ENCODE peak calls at places on chromosomes 16 and 17, in five cellular contexts. One of them, this sample, is unnamed.

GRCh38 chr17:45432405-45433113 is at the start of gene ARHGAP27:
- DNase-seq in IMR-90: no peak
- DNase-seq in HepG2: no peak
- DNase-seq in K562: no peak
- DNase-seq in A549: no peak
- DNase-seq in this sample: peak

GRCh38 chr17:41518789-41519449 is at the start of gene KRT15:
- DNase-seq in IMR-90: peak
- DNase-seq in HepG2: no peak
- DNase-seq in K562: no peak
- DNase-seq in A549: no peak
- DNase-seq in this sample: no peak

GRCh38 chr17:69967910-69968411 is 107.1 kb upstream of the KCNJ16 start:
- DNase-seq in IMR-90: peak
- DNase-seq in HepG2: no peak
- DNase-seq in K562: no peak
- DNase-seq in A549: no peak
- DNase-seq in this sample: no peak

GRCh38 chr17:47131761-47132160 is 57.3 kb downstream of the CDC27 start:
- DNase-seq in IMR-90: peak
- DNase-seq in HepG2: no peak
- DNase-seq in K562: no peak
- DNase-seq in A549: peak
- DNase-seq in this sample: no peak

GRCh38 chr17:11300738-11301137 is 59.7 kb downstream of the SHISA6 start:
- DNase-seq in IMR-90: no peak
- DNase-seq in HepG2: no peak
- DNase-seq in K562: no peak
- DNase-seq in A549: no peak
- DNase-seq in this sample: no peak

GRCh38 chr17:8552582-8553320 is 77.8 kb downstream of the MYH10 start:
- DNase-seq in IMR-90: peak
- DNase-seq in HepG2: no peak
- DNase-seq in K562: no peak
- DNase-seq in A549: no peak
- DNase-seq in this sample: no peak

GRCh38 chr17:77528516-77529327 is 388.0 kb downstream of the SEC14L1 start:
- DNase-seq in IMR-90: no peak
- DNase-seq in HepG2: no peak
- DNase-seq in K562: no peak
- DNase-seq in A549: no peak
- DNase-seq in this sample: peak

GRCh38 chr17:48150602-48151001 is 43.0 kb downstream of the SNX11 start:
- DNase-seq in IMR-90: no peak
- DNase-seq in HepG2: no peak
- DNase-seq in K562: no peak
- DNase-seq in A549: no peak
- DNase-seq in this sample: no peak

GRCh38 chr16:49924078-49924477 is 68.2 kb upstream of the ZNF423 start:
- DNase-seq in IMR-90: no peak
- DNase-seq in HepG2: no peak
- DNase-seq in K562: peak
- DNase-seq in A549: peak
- DNase-seq in this sample: no peak

GRCh38 chr17:80029235-80029974 is 6.3 kb downstream of the TBC1D16 start:
- DNase-seq in IMR-90: peak
- DNase-seq in HepG2: no peak
- DNase-seq in K562: no peak
- DNase-seq in A549: no peak
- DNase-seq in this sample: no peak

GRCh38 chr16:4862639-4863038 is 15.4 kb downstream of the UBN1 start:
- DNase-seq in IMR-90: no peak
- DNase-seq in HepG2: no peak
- DNase-seq in K562: no peak
- DNase-seq in A549: no peak
- DNase-seq in this sample: no peak

GRCh38 chr17:77508047-77508715 is 367.4 kb downstream of the SEC14L1 start:
- DNase-seq in IMR-90: no peak
- DNase-seq in HepG2: peak
- DNase-seq in K562: no peak
- DNase-seq in A549: peak
- DNase-seq in this sample: no peak

GRCh38 chr17:888998-889401 is 90.6 kb downstream of the NXN start:
- DNase-seq in IMR-90: no peak
- DNase-seq in HepG2: no peak
- DNase-seq in K562: no peak
- DNase-seq in A549: no peak
- DNase-seq in this sample: no peak

GRCh38 chr16:84054271-84054670 is 11.7 kb upstream of the SLC38A8 start:
- DNase-seq in IMR-90: no peak
- DNase-seq in HepG2: no peak
- DNase-seq in K562: no peak
- DNase-seq in A549: no peak
- DNase-seq in this sample: no peak

GRCh38 chr16:84053237-84053636 is 10.6 kb upstream of the SLC38A8 start:
- DNase-seq in IMR-90: no peak
- DNase-seq in HepG2: no peak
- DNase-seq in K562: no peak
- DNase-seq in A549: no peak
- DNase-seq in this sample: no peak

GRCh38 chr16:84055801-84056634 is 13.4 kb upstream of the SLC38A8 start:
- DNase-seq in IMR-90: no peak
- DNase-seq in HepG2: no peak
- DNase-seq in K562: peak
- DNase-seq in A549: no peak
- DNase-seq in this sample: no peak

GRCh38 chr16:84055366-84055765 is 12.8 kb upstream of the SLC38A8 start:
- DNase-seq in IMR-90: no peak
- DNase-seq in HepG2: no peak
- DNase-seq in K562: no peak
- DNase-seq in A549: no peak
- DNase-seq in this sample: no peak

DNA sequence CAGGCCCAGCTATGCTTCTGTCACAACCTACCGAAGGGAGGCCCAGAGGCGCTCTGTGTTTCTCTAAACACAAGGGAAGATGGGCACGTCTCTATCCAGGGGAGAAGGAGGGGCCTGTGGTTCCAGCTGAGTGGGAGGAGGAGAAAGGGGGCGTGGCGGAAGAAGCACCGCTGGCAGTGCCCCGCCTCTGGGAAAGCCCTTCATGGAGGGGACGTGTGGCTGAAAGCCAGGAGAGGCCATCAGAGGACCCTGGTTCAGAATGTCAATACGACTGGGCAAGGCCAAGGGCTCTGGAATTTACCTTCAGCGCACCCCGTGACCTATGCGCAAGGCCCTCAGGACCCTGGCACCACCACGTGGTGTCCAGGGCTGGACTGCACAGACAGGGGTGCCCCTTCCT is 12.3 kb upstream of the SLC38A8 start:
- DNase-seq in IMR-90: no peak
- DNase-seq in HepG2: no peak
- DNase-seq in K562: no peak
- DNase-seq in A549: no peak
- DNase-seq in this sample: no peak
- TF ChIP-seq USF2 in IMR-90: no peak
- TF ChIP-seq USF2 in HepG2: no peak
- TF ChIP-seq USF2 in K562: no peak
- TF ChIP-seq USF2 in A549: no peak
- TF ChIP-seq USF2 in this sample: no peak

GRCh38 chr16:84942786-84943185 is 68.5 kb downstream of the ZDHHC7 start:
- DNase-seq in IMR-90: no peak
- DNase-seq in HepG2: no peak
- DNase-seq in K562: no peak
- DNase-seq in A549: no peak
- DNase-seq in this sample: no peak

GRCh38 chr16:84941916-84942315 is 69.4 kb downstream of the ZDHHC7 start:
- DNase-seq in IMR-90: peak
- DNase-seq in HepG2: no peak
- DNase-seq in K562: no peak
- DNase-seq in A549: no peak
- DNase-seq in this sample: no peak

GRCh38 chr16:84943620-84944019 is 67.7 kb downstream of the ZDHHC7 start:
- DNase-seq in IMR-90: no peak
- DNase-seq in HepG2: no peak
- DNase-seq in K562: no peak
- DNase-seq in A549: no peak
- DNase-seq in this sample: no peak

GRCh38 chr16:84937196-84937935 is 74.0 kb downstream of the ZDHHC7 start:
- DNase-seq in IMR-90: no peak
- DNase-seq in HepG2: no peak
- DNase-seq in K562: no peak
- DNase-seq in A549: no peak
- DNase-seq in this sample: no peak

DNA sequence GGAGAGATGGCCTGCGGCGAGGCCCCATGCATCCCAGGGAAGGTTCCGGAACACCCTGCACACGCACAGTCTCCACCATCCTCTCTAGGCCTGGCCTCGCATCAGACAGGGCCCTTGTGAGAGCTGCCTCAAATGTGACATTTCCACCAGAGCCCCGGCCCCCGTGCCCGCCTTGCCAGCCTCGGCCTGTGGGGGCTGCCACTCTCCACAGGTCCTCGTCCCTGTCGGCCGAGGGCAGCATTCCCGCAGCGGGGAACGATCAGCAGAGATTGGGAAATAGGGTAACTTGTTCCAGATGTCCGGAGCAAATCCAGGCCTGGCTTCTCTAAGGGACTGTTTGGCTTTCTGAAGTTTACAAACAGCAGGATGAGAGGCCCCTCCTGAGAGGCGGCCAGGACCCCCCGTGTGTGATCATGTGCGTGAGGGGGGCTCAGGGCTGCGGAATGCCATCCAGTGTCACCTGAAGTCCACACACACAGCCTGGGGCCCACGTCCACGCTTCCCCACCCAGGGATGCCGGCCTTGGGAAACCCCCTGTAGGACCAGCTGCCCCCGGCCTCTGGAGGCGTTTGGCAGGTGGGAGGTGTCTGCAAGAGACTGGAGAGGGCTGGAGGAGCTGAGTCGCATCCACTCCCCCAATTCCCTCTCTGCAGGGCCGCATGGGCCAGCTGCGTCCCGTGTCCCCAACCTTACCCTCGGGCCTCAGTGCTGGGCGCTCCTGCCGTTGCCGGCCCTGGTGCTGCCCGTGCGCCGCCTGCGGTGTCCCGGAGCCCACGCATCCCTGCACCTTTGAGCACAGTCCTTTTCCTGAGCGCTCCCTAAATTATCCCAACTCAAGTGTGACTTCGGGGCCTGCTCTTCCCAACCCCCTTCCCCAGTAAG is 70.4 kb downstream of the ZDHHC7 start:
- DNase-seq in IMR-90: no peak
- DNase-seq in HepG2: no peak
- DNase-seq in K562: no peak
- DNase-seq in A549: no peak
- DNase-seq in this sample: peak
- TF ChIP-seq USF2 in IMR-90: no peak
- TF ChIP-seq USF2 in HepG2: no peak
- TF ChIP-seq USF2 in K562: no peak
- TF ChIP-seq USF2 in A549: no peak
- TF ChIP-seq USF2 in this sample: no peak

DNA sequence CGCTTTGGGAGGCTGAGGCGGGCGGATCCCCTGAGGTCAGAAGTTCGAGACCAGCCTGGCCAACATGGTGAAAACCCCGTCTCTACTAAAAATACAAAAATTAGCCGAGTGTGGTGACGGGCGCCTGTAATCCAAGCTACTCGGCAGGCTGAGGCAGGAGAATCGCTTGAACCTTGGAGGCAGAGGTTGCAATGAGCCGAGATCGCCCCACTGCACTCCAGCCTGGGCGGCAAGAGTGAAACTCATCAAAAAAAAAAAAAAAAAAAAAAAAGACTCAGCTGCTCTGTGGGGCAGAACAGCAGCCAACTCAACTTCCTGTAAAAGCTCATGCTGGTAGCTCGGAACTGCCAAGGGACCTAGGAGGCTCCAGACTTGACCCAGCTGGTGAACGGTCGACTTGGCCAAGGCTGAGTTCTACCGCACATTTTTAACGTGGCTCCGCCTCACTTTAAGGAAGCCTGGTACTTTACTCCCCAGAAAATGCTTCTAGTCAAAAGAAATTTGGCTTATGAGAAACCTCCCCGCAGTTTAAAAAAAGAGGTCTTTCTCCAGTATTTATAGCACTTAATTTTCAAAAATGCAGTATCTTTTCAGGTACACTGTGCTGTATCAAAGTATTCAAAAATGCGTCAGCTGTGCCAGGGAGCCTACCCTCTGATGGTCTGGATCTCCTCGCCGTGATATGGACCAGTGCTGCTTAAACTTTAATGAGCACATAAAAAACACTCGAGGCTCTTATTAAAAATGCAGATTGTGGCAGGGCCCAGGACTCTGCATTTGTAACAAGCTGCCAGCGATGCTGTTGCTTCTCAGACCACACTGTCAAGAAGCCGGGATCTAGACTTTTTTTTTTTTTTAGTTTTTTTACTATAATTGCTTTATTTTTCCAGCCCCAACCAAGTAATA is 1.2 kb upstream of the SMARCD2 start:
- DNase-seq in IMR-90: peak
- DNase-seq in HepG2: no peak
- DNase-seq in K562: peak
- DNase-seq in A549: peak
- DNase-seq in this sample: no peak
- TF ChIP-seq USF2 in IMR-90: no peak
- TF ChIP-seq USF2 in HepG2: no peak
- TF ChIP-seq USF2 in K562: no peak
- TF ChIP-seq USF2 in A549: no peak
- TF ChIP-seq USF2 in this sample: no peak

DNA sequence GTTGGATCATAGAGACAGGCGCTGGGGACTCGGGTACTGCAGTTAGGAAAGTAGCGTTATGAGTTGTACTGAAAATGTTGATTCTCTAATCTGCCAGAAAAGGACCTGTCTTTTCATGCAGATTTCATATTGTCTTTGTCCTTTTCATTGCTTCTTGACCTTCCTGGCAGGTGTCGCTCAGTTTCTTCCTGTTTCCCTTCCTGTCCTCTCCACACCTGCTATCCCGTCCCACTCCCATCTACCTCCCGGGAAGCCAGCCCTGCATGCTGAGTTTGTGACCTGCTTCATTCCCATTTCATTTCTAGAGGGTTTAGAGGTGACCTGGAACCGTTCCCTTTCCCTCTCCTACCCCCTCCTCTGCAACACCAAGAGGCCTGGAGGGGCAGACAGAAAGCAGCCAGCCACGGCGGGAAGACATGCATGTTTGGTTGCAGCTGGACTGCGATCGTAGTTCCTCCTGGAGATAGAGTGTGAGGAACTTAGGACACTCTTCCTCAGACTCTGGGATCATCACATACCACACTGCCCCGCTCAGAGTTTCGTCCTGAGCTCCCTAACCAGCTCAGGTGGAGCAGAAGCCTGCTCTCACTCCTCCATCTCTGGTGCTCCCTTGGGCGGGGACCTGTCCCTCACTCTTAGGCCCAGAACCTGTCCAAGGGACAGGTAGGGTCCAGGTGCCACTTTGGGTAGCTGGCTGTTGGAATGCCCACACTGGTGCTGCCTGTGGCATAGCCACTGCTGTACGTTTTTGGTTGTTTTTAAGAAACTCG is 23.9 kb upstream of the ARHGAP23 start:
- DNase-seq in IMR-90: no peak
- DNase-seq in HepG2: no peak
- DNase-seq in K562: no peak
- DNase-seq in A549: no peak
- DNase-seq in this sample: no peak
- TF ChIP-seq USF2 in IMR-90: no peak
- TF ChIP-seq USF2 in HepG2: no peak
- TF ChIP-seq USF2 in K562: no peak
- TF ChIP-seq USF2 in A549: no peak
- TF ChIP-seq USF2 in this sample: no peak

This sample was measured in SK-N-SH.